ENCODE peak calls at places on chromosomes 7 and 10, in seven cellular contexts. F is choroid plexus epithelial cell, S is IMR-90, N is OCI-M1, K is HFF-Myc, L is D341Med, J is Calu3. B is an unnamed sample.

GRCh38 chr7:105454058-105454739 is 65.5 kb upstream of the SRPK2 start:
- DNase-seq in F (peak; percentile 85), S (peak; percentile 86), N (no peak), K (peak; percentile 89), L (no peak), J (no peak), B (peak; percentile 58)

GRCh38 chr7:2738766-2739549 is 51.0 kb downstream of the AMZ1 start:
- DNase-seq in F (no peak), S (no peak), N (no peak), K (no peak), L (peak; percentile 15), J (no peak), B (no peak)

GRCh38 chr10:6763417-6763816 is 183.3 kb upstream of the PRKCQ start:
- DNase-seq in F (no peak), S (no peak), N (no peak), K (no peak), L (no peak), J (no peak), B (no peak)

GRCh38 chr10:33306126-33306525 is 28.3 kb downstream of the NRP1 start:
- DNase-seq in F (peak; percentile 87), S (peak; percentile 59), N (no peak), K (no peak), L (no peak), J (no peak), B (peak; percentile 36)

GRCh38 chr10:7306147-7306546 is 104.7 kb downstream of the SFMBT2 start:
- DNase-seq in F (no peak), S (peak; percentile 2), N (no peak), K (no peak), L (no peak), J (no peak), B (no peak)

GRCh38 chr7:103075337-103075918 is 488 bp downstream of the ARMC10 start:
- DNase-seq in F (peak; percentile 60), S (peak; percentile 62), N (peak; percentile 38), K (no peak), L (peak; percentile 80), J (peak; percentile 43), B (peak; percentile 45)

GRCh38 chr7:22280031-22280430 is 76.9 kb downstream of the RAPGEF5 start:
- DNase-seq in F (no peak), S (no peak), N (no peak), K (no peak), L (no peak), J (no peak), B (no peak)

GRCh38 chr10:101818119-101818957 is at the start of gene OGA:
- DNase-seq in F (peak; percentile 100), S (peak; percentile 100), N (peak; percentile 100), K (peak; percentile 100), L (peak; percentile 86), J (peak; percentile 94), B (peak; percentile 100)

GRCh38 chr10:103958996-103959395 is 7.9 kb upstream of the SLK start:
- DNase-seq in F (peak; percentile 39), S (no peak), N (no peak), K (no peak), L (no peak), J (no peak), B (peak; percentile 25)

B was measured in amniotic epithelial cell.